ENCODE peak calls at places on chromosomes 1 and 21, in eight cellular contexts. H, J, T, Z, E, O, Q and U are unnamed samples. For H3K4me1, the result is how much of the 10 kb centered on the place peaks cover.

GRCh38 chr1:13792429-13792828 is 92.4 kb downstream of the PRDM2 start:
- DNase-seq in H (no peak), Q (no peak), T (no peak), Z (no peak), J (no peak), O (no peak), E (no peak), U (no peak)

GRCh38 chr1:200893411-200893901 is 1.2 kb upstream of the INAVA start:
- DNase-seq in E (peak), J (no peak), H (no peak), O (no peak), Z (peak), T (no peak), Q (no peak), U (no peak)

GRCh38 chr1:109274533-109275476 is 8.1 kb downstream of the PSRC1 start:
- DNase-seq in J (no peak), H (peak), Q (peak), O (no peak), E (peak), T (no peak), Z (peak), U (no peak)

GRCh38 chr1:117606608-117607261 is 887 bp downstream of the TENT5C start:
- DNase-seq in E (peak), Z (peak), Q (no peak), T (peak), J (peak), O (peak), H (no peak), U (no peak)

GRCh38 chr1:39282537-39283216 is 78.2 kb downstream of the MACF1 start:
- DNase-seq in H (no peak), J (no peak), E (no peak), T (peak), Q (no peak), Z (no peak), O (no peak), U (no peak)

GRCh38 chr1:27979151-27979858 is 19.5 kb downstream of the XKR8 start:
- DNase-seq in Z (peak), O (no peak), J (no peak), T (peak), E (no peak), Q (no peak), H (no peak), U (no peak)

GRCh38 chr1:72280714-72281113 is 1.6 kb downstream of the NEGR1 start:
- DNase-seq in Q (no peak), Z (no peak), T (no peak), J (no peak), H (no peak), E (no peak), O (no peak), U (no peak)

GRCh38 chr1:40267767-40268187 is 9.7 kb downstream of the ZMPSTE24 start:
- DNase-seq in Q (no peak), Z (no peak), O (no peak), E (no peak), T (peak), J (peak), H (no peak), U (no peak)

GRCh38 chr1:224304767-224305166 is 25.2 kb downstream of the NVL start:
- DNase-seq in Z (no peak), E (no peak), H (no peak), J (no peak), Q (no peak), T (no peak), O (no peak), U (no peak)

GRCh38 chr1:154524881-154525280 is 22.7 kb upstream of the SHE start:
- DNase-seq in J (no peak), E (no peak), H (no peak), Z (no peak), O (no peak), T (no peak), Q (no peak), U (no peak)

GRCh38 chr21:40793057-40793456 is 53.9 kb downstream of the DSCAM start:
- DNase-seq in Z (no peak), T (no peak), Q (no peak), E (no peak), H (no peak), J (no peak), O (no peak), U (no peak)

GRCh38 chr1:9700340-9700739 is 48.8 kb downstream of the PIK3CD start:
- DNase-seq in Q (no peak), O (no peak), T (peak), Z (no peak), J (no peak), H (no peak), E (no peak), U (peak)

GRCh38 chr1:78520216-78520615 is 29.4 kb downstream of the PTGFR start:
- DNase-seq in E (no peak), T (peak), O (no peak), J (no peak), Q (no peak), Z (no peak), H (no peak), U (no peak)

GRCh38 chr21:46599251-46599572 is 5.7 kb downstream of the S100B start:
- DNase-seq in T (peak), J (peak), O (no peak), E (no peak), H (no peak), Z (no peak), Q (no peak), U (no peak)

GRCh38 chr1:180070286-180070685 is 84.4 kb upstream of the QSOX1 start:
- DNase-seq in E (no peak), O (no peak), T (no peak), Q (no peak), J (no peak), Z (no peak), H (no peak), U (no peak)

GRCh38 chr1:38962113-38962512 is 20.5 kb upstream of the RHBDL2 start:
- DNase-seq in Q (peak), O (no peak), J (no peak), E (no peak), T (peak), H (no peak), Z (no peak), U (no peak)

GRCh38 chr1:12618661-12619395 is 818 bp upstream of the DHRS3 start:
- DNase-seq in Q (peak), O (peak), H (no peak), Z (peak), E (peak), T (peak), J (peak), U (no peak)

GRCh38 chr1:56194911-56195310 is 384.5 kb downstream of the PLPP3 start:
- DNase-seq in H (no peak), T (peak), J (no peak), O (no peak), Q (no peak), E (no peak), Z (no peak), U (no peak)

GRCh38 chr1:74812180-74812541 is 79.2 kb downstream of the TYW3 start:
- DNase-seq in J (no peak), Z (no peak), E (no peak), H (no peak), O (no peak), Q (no peak), T (no peak), U (no peak)

GRCh38 chr1:47699492-47700220 is 261.8 kb downstream of the FOXD2 start:
- DNase-seq in O (no peak), E (no peak), T (peak), Q (no peak), Z (no peak), J (no peak), H (no peak), U (no peak)

GRCh38 chr1:199733125-199733524 is 294.4 kb upstream of the NR5A2 start:
- DNase-seq in Z (no peak), E (no peak), Q (no peak), H (no peak), J (no peak), O (no peak), T (no peak), U (no peak)

GRCh38 chr1:164296172-164296571 is 262.8 kb upstream of the PBX1 start:
- DNase-seq in H (no peak), Z (no peak), T (no peak), E (no peak), Q (no peak), J (no peak), O (no peak), U (no peak)

GRCh38 chr21:24583473-24583872 is 1023.8 kb downstream of the MRPL39 start:
- DNase-seq in Z (no peak), H (no peak), J (no peak), T (no peak), E (no peak), Q (no peak), O (no peak), U (no peak)

GRCh38 chr1:4796161-4796998 is 142.0 kb downstream of the AJAP1 start:
- DNase-seq in H (no peak), Q (no peak), J (no peak), E (no peak), Z (no peak), T (no peak), O (no peak), U (no peak)

GRCh38 chr1:53593758-53594380 is 134.7 kb downstream of the DMRTB1 start:
- DNase-seq in Q (no peak), J (no peak), O (no peak), E (peak), H (no peak), T (peak), Z (peak), U (no peak)

GRCh38 chr1:67997746-67998145 is 52.7 kb downstream of the DIRAS3 start:
- DNase-seq in Z (no peak), T (no peak), H (no peak), Q (no peak), J (no peak), O (no peak), E (no peak), U (no peak)

GRCh38 chr1:17696417-17697301 is 58.5 kb upstream of the ACTL8 start:
- DNase-seq in O (no peak), Q (no peak), T (peak), E (peak), J (peak), Z (peak), H (no peak), U (peak)

GRCh38 chr1:221747840-221748239 is 6.0 kb upstream of the DUSP10 start:
- DNase-seq in O (no peak), H (no peak), Q (no peak), T (no peak), J (no peak), E (no peak), Z (no peak), U (no peak)

GRCh38 chr21:28333455-28334108 is 659.1 kb downstream of the LTN1 start:
- DNase-seq in T (peak), Z (no peak), Q (no peak), H (no peak), E (no peak), O (no peak), J (no peak), U (no peak)

GRCh38 chr1:19371226-19372135 is 59.4 kb downstream of the SLC66A1 start:
- DNase-seq in J (no peak), O (no peak), Q (no peak), Z (no peak), H (no peak), T (no peak), E (no peak), U (no peak)

GRCh38 chr1:191558389-191558788 is 599.9 kb upstream of the RGS18 start:
- DNase-seq in E (no peak), Q (no peak), T (no peak), O (no peak), J (no peak), H (no peak), Z (no peak), U (no peak)

GRCh38 chr1:20185834-20186782 is at the start of the genes PLA2G2C and UBXN10:
- DNase-seq in E (peak), T (peak), Q (no peak), H (peak), O (peak), Z (peak), J (peak), U (no peak)

GRCh38 chr21:33761104-33762036 is 119.1 kb downstream of the ITSN1 start:
- DNase-seq in O (no peak), E (no peak), Z (peak), T (peak), J (no peak), Q (peak), H (no peak), U (peak)

GRCh38 chr1:206116191-206116872 is 856 bp downstream of the AVPR1B start:
- DNase-seq in Z (no peak), T (no peak), J (no peak), Q (no peak), O (no peak), H (no peak), E (no peak), U (no peak)

GRCh38 chr1:6859415-6860343 is 74.4 kb downstream of the CAMTA1 start:
- DNase-seq in Z (no peak), T (peak), Q (peak), E (no peak), H (no peak), J (peak), O (no peak), U (peak)

GRCh38 chr1:46519209-46519608 is 29.6 kb downstream of the DMBX1 start:
- DNase-seq in Z (no peak), J (no peak), E (peak), Q (no peak), O (no peak), T (no peak), H (no peak), U (no peak)

GRCh38 chr1:46517010-46517600 is 27.5 kb downstream of the DMBX1 start:
- DNase-seq in H (no peak), Z (peak), J (no peak), Q (no peak), T (no peak), E (peak), O (no peak), U (no peak)

GRCh38 chr1:46516140-46516539 is 26.5 kb downstream of the DMBX1 start:
- DNase-seq in Q (no peak), J (no peak), T (no peak), E (peak), H (no peak), Z (no peak), O (no peak), U (no peak)

GRCh38 chr1:46516551-46516950 is 26.9 kb downstream of the DMBX1 start:
- DNase-seq in Q (no peak), T (no peak), O (no peak), Z (no peak), H (no peak), E (no peak), J (no peak), U (no peak)

DNA sequence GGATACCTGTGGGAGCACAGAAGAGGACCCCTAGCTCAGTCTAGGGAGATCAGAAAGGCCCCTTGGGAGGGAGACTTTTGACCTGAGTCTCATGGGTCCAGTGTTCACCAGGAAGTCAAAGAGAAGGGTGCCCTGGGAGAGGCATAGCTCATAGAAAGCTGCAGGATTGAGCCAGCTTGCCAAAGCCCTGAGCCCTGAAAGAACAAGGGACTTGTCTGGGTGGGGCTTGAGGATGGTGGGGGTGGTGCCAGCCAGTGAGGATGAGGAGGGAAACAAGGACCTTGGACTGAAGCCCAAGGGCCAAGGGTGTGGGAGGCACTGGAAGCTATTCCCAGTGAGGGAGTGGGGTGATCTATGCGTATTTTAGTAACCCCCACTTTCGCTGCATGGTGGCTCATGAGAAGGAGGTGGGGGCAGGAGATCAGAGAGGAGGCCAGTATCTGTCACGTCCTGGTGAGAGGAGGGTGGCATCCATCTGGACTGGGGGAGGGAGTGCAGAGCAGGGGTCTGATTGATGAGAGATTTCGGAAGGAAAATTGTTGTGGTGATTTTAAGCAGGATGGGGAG is 28.4 kb downstream of the DMBX1 start:
- DNase-seq in Z (peak), T (no peak), Q (no peak), O (no peak), J (no peak), E (peak), H (no peak), U (no peak)
- H3K4me1 ChIP-seq in Z (under half), T (under half), Q (under half), O (under half), J (under half), E (under half), H (under half), U (under half)

DNA sequence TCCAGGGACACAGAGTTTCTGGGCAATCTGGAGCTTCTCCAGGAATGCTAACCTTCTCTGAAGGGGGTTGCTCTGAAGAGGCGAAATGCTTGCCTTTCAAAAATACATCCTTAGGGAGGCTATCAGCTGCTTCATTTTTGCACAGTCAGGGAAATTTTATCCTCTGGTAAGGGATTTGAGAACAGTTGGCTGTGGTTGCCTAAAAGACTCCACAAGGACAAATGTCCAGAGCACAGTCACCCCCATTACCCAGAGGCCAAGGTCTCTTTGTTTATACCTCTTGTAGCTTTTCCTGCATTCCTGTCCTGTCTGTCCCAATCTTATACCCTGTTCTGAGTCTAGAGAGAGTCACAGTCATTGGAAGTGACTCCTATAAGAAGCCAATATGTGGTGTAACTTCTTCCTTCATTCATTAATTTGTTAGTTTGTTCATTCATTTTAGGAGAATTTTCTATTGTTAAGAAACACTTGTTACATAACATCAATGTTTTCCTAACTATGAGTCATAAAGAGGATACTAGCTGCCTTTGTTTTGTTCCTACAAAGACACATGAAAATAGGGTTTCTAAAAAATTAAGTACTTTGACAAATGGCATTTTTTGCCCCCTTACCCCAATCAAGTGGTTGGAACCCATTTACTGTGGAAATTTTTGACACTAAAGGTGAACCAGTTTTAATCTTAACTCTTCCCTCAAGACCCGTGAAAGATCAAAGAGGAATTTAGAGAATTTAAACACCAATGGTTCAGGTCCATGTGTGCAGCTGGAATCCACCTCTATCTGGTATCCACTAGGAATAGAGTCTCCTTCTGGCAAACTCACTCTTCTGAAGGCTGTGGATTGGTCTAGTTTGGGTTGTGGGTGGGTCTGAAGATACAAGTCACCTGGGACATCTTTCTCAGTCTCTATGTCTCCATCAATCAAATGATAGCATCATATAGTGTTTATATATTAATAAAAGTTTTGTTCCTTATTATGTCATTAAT is 47.1 kb downstream of the GPR88 start:
- DNase-seq in T (peak), H (no peak), Q (no peak), Z (no peak), O (no peak), E (no peak), J (peak), U (no peak)
- H3K4me1 ChIP-seq in T (under half), H (under half), Q (under half), Z (under half), O (under half), E (under half), J (under half), U (under half)

GRCh38 chr1:234877761-234878160 is 250.9 kb downstream of the TOMM20 start:
- DNase-seq in J (no peak), Z (no peak), Q (no peak), T (no peak), E (no peak), O (no peak), H (no peak), U (no peak)
- H3K4me1 ChIP-seq in J (under half), Z (under half), Q (under half), T (under half), E (under half), O (under half), H (under half), U (under half)

GRCh38 chr1:172185206-172185605 is 235.3 kb upstream of the C1orf105 start:
- DNase-seq in T (no peak), O (no peak), H (no peak), J (no peak), Q (no peak), E (no peak), Z (no peak), U (no peak)
- H3K4me1 ChIP-seq in T (under half), O (under half), H (under half), J (under half), Q (under half), E (under half), Z (under half), U (half or more)